ENCODE peak calls at places on chromosomes 6 and 20, in six cellular contexts. K is ELF-1, J is body of pancreas, D is midbrain, U is H9, S is bronchial epithelial cell. X is an unnamed sample.

GRCh38 chr6:16947461-16948159 is 154.2 kb upstream of the STMND1 start:
- DNase-seq in S (peak; percentile 82), J (peak; percentile 13), D (no peak), K (peak; percentile 55), U (no peak), X (peak; percentile 63)

GRCh38 chr6:93319304-93319703 is 100.1 kb downstream of the EPHA7 start:
- DNase-seq in K (peak; percentile 4), S (no peak), D (no peak), U (no peak), J (no peak), X (peak; percentile 47)

GRCh38 chr6:77092971-77093370 is 370.3 kb downstream of the HTR1B start:
- DNase-seq in K (no peak), J (no peak), S (no peak), U (no peak), D (no peak), X (no peak)

GRCh38 chr6:88922775-88923548 is 40.5 kb downstream of the RNGTT start:
- DNase-seq in K (no peak), D (no peak), S (peak; percentile 39), U (no peak), J (no peak), X (no peak)

GRCh38 chr6:37524025-37524647 is 24.4 kb upstream of the CCDC167 start:
- DNase-seq in U (no peak), K (no peak), D (no peak), S (peak; percentile 39), J (no peak), X (no peak)

GRCh38 chr20:47464380-47465101 is 37.1 kb upstream of the NCOA3 start:
- DNase-seq in J (peak; percentile 78), K (no peak), D (no peak), S (peak; percentile 99), U (no peak), X (no peak)

GRCh38 chr6:139308284-139308916 is 16.6 kb upstream of the TXLNB start:
- DNase-seq in K (no peak), U (no peak), D (no peak), S (peak; percentile 59), J (no peak), X (no peak)

GRCh38 chr6:11496152-11497060 is 41.1 kb upstream of the TMEM170B start:
- DNase-seq in U (peak; percentile 61), K (peak; percentile 81), J (peak; percentile 67), S (peak; percentile 78), D (peak; percentile 78), X (peak; percentile 96)

GRCh38 chr20:47354710-47355488 is 1.6 kb downstream of the ZMYND8 start:
- DNase-seq in J (no peak), U (no peak), S (peak; percentile 71), D (no peak), K (no peak), X (no peak)

GRCh38 chr6:36629792-36630191 is 35.6 kb downstream of the SRSF3 start:
- DNase-seq in U (no peak), S (no peak), K (no peak), J (no peak), D (no peak), X (no peak)

GRCh38 chr20:34296468-34296867 is 6.7 kb downstream of the AHCY start:
- DNase-seq in D (no peak), J (no peak), U (no peak), K (no peak), S (no peak), X (no peak)

GRCh38 chr6:32191696-32192607 is 491 bp downstream of the GPSM3 start:
- DNase-seq in J (peak; percentile 10), K (no peak), D (no peak), S (no peak), U (peak; percentile 24), X (no peak)

GRCh38 chr6:135233676-135234491 is 52.8 kb downstream of the MYB start:
- DNase-seq in D (no peak), S (no peak), J (no peak), K (no peak), U (no peak), X (no peak)